ENCODE peak calls at places on chromosomes 2 and 18, in six cellular contexts. L is IMR-90, K is GM12878, G is HepG2, W is K562, Z is SK-N-SH. Y is an unnamed sample.

GRCh38 chr2:183416741-183417140 is 292.5 kb downstream of the NUP35 start:
- DNase-seq in L (no peak), K (no peak), G (no peak), W (no peak), Z (no peak), Y (no peak)

GRCh38 chr2:127051116-127051779 is 55.7 kb downstream of the BIN1 start:
- DNase-seq in L (no peak), K (no peak), G (no peak), W (no peak), Z (peak; percentile 53), Y (no peak)

GRCh38 chr2:62370304-62371250 is 135.4 kb downstream of the TMEM17 start:
- DNase-seq in L (no peak), K (no peak), G (no peak), W (no peak), Z (no peak), Y (no peak)

GRCh38 chr18:57054891-57055290 is 92.0 kb upstream of the BOD1L2 start:
- DNase-seq in L (no peak), K (no peak), G (no peak), W (no peak), Z (no peak), Y (no peak)

GRCh38 chr2:69741281-69742169 is at the start of gene ANXA4:
- DNase-seq in L (peak; percentile 74), K (no peak), G (peak; percentile 90), W (peak; percentile 85), Z (peak; percentile 88), Y (peak; percentile 93)

GRCh38 chr2:174859563-174860169 is 95.4 kb upstream of the CHRNA1 start:
- DNase-seq in L (no peak), K (no peak), G (no peak), W (no peak), Z (no peak), Y (no peak)

GRCh38 chr18:41996020-41996419 is 41.0 kb downstream of the PIK3C3 start:
- DNase-seq in L (no peak), K (no peak), G (no peak), W (no peak), Z (no peak), Y (no peak)

GRCh38 chr2:124983595-124983994 is 958.5 kb downstream of the CNTNAP5 start:
- DNase-seq in L (peak; percentile 51), K (no peak), G (no peak), W (no peak), Z (no peak), Y (no peak)

GRCh38 chr2:99451280-99451679 is 38.5 kb downstream of the REV1 start:
- DNase-seq in L (no peak), K (no peak), G (no peak), W (no peak), Z (no peak), Y (no peak)

GRCh38 chr2:68734176-68734575 is 435 bp upstream of the ARHGAP25 start:
- DNase-seq in L (no peak), K (no peak), G (no peak), W (no peak), Z (no peak), Y (no peak)

GRCh38 chr18:38575023-38575422 is 1009.4 kb upstream of the CELF4 start:
- DNase-seq in L (no peak), K (no peak), G (no peak), W (no peak), Z (no peak), Y (no peak)

GRCh38 chr2:99485411-99485810 is 4.4 kb downstream of the REV1 start:
- DNase-seq in L (no peak), K (no peak), G (no peak), W (peak; percentile 51), Z (no peak), Y (no peak)

GRCh38 chr2:112199188-112199587 is 55.7 kb downstream of the ZC3H8 start:
- DNase-seq in L (no peak), K (no peak), G (no peak), W (no peak), Z (no peak), Y (no peak)

GRCh38 chr2:120762341-120763061 is 26.8 kb downstream of the GLI2 start:
- DNase-seq in L (no peak), K (no peak), G (no peak), W (no peak), Z (no peak), Y (no peak)

GRCh38 chr2:109720379-109721116 is 73.6 kb upstream of the RGPD5 start:
- DNase-seq in L (no peak), K (no peak), G (no peak), W (no peak), Z (no peak), Y (no peak)

GRCh38 chr2:63697160-63697559 is 108.4 kb downstream of the MDH1 start:
- DNase-seq in L (no peak), K (no peak), G (no peak), W (no peak), Z (no peak), Y (no peak)

GRCh38 chr2:46382331-46383112 is 85.3 kb downstream of the EPAS1 start:
- DNase-seq in L (no peak), K (no peak), G (no peak), W (no peak), Z (no peak), Y (no peak)

GRCh38 chr2:20062615-20063545 is 11.5 kb upstream of the LAPTM4A start:
- DNase-seq in L (peak; percentile 99), K (no peak), G (no peak), W (no peak), Z (no peak), Y (no peak)

GRCh38 chr2:133674433-133675331 is 106.4 kb upstream of the NCKAP5 start:
- DNase-seq in L (peak; percentile 90), K (no peak), G (peak; percentile 36), W (no peak), Z (no peak), Y (no peak)

GRCh38 chr2:68328901-68329300 is 9.2 kb upstream of the CNRIP1 start:
- DNase-seq in L (no peak), K (no peak), G (no peak), W (no peak), Z (no peak), Y (no peak)

GRCh38 chr2:43266692-43267091 is 40.3 kb upstream of the ZFP36L2 start:
- DNase-seq in L (peak; percentile 33), K (no peak), G (no peak), W (no peak), Z (no peak), Y (no peak)

GRCh38 chr2:40371525-40372277 is 80.2 kb downstream of the SLC8A1 start:
- DNase-seq in L (peak; percentile 90), K (no peak), G (no peak), W (no peak), Z (peak; percentile 24), Y (no peak)

GRCh38 chr2:220167956-220168355 is 540.5 kb downstream of the SLC4A3 start:
- DNase-seq in L (no peak), K (no peak), G (no peak), W (no peak), Z (no peak), Y (no peak)

GRCh38 chr18:9404565-9405060 is 70.0 kb downstream of the TWSG1 start:
- DNase-seq in L (no peak), K (no peak), G (no peak), W (peak; percentile 91), Z (no peak), Y (no peak)

GRCh38 chr2:214899751-214900150 is 90.3 kb upstream of the BARD1 start:
- DNase-seq in L (no peak), K (no peak), G (no peak), W (no peak), Z (no peak), Y (no peak)

GRCh38 chr2:161046876-161047275 is 113.4 kb upstream of the TANK start:
- DNase-seq in L (peak; percentile 18), K (no peak), G (no peak), W (no peak), Z (no peak), Y (no peak)

GRCh38 chr2:99480390-99480789 is 9.4 kb downstream of the REV1 start:
- DNase-seq in L (peak; percentile 23), K (no peak), G (no peak), W (no peak), Z (no peak), Y (no peak)

GRCh38 chr2:9991221-9991620 is 39.7 kb downstream of the GRHL1 start:
- DNase-seq in L (no peak), K (no peak), G (no peak), W (no peak), Z (no peak), Y (no peak)

GRCh38 chr2:9993490-9994165 is 42.1 kb downstream of the GRHL1 start:
- DNase-seq in L (no peak), K (no peak), G (no peak), W (no peak), Z (no peak), Y (no peak)

GRCh38 chr2:9990735-9991134 is 39.2 kb downstream of the GRHL1 start:
- DNase-seq in L (no peak), K (no peak), G (no peak), W (no peak), Z (no peak), Y (no peak)

GRCh38 chr2:9994462-9994861 is 43.0 kb downstream of the GRHL1 start:
- DNase-seq in L (no peak), K (no peak), G (no peak), W (no peak), Z (no peak), Y (no peak)

DNA sequence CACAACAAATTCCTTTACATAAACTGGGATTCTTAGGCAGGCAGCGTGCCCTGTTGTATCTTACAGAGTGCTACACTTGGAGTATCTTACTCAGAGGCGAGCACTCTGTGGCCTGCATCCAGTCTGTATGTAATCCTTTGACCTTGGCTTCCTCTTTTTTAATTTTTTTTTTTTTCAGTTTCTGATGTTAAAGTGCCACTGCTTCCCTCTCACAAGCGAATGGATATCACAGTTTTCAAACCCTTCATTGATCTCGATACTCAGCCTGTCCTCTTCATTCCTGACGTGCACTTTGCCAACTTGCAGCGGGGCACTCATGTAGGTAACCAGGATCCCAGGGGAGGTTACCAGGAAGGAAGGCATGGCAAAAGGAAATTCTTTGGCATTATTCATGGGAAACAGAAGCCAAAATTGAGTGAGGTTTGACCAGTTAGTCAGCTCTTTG is 40.4 kb downstream of the GRHL1 start:
- DNase-seq in L (no peak), K (no peak), G (no peak), W (no peak), Z (no peak), Y (no peak)
- TF ChIP-seq SMC3 in L (no peak), K (no peak), G (no peak), W (no peak), Z (no peak), Y (no peak)

DNA sequence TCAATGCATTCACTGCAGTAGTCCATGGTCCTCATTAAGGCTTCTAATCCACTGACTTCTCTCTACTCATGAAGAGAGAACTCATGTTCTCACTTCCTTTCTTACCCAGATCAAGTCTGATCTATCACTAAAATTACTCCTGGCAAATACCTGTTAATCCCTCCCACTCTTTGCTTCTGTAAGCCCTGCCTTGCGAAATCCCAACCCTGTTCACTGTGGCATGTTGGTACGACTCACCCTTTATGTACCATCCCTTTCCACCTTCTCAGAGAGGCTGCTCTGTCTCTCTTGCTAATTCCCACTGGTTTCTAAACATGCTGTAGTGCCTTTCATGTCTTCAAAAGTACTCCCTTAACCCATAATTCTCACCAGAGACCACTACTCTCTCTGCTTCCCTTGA is 272.2 kb upstream of the ACVR2A start:
- DNase-seq in L (no peak), K (no peak), G (no peak), W (no peak), Z (no peak), Y (no peak)
- TF ChIP-seq SMC3 in L (no peak), K (no peak), G (no peak), W (no peak), Z (no peak), Y (no peak)

GRCh38 chr2:201057715-201058248 is 13.7 kb downstream of the HYCC2 start:
- DNase-seq in L (no peak), K (no peak), G (peak; percentile 98), W (no peak), Z (no peak), Y (no peak)
- TF ChIP-seq SMC3 in L (no peak), K (no peak), G (no peak), W (no peak), Z (no peak), Y (no peak)

GRCh38 chr2:157492189-157492773 is 48.4 kb upstream of the CYTIP start:
- DNase-seq in L (peak; percentile 59), K (peak; percentile 43), G (peak; percentile 56), W (peak; percentile 78), Z (peak; percentile 54), Y (peak; percentile 50)
- TF ChIP-seq SMC3 in L (peak; percentile 55), K (peak; percentile 83), G (peak; percentile 76), W (peak; percentile 92), Z (peak; percentile 67), Y (peak; percentile 70)

Y was measured in A549.